ENCODE peak calls at places on chromosomes 7 and 10, in four cellular contexts. P is spleen; K is AG10803; T is activated CD8-positive, alpha-beta memory T cell treated with anti-CD3 and anti-CD28 coated beads for 24 hours. H is an unnamed sample.

GRCh38 chr7:158283016-158283974 is 304.3 kb downstream of the PTPRN2 start:
- DNase-seq in P (peak; percentile 59), K (no peak), T (no peak), H (peak; percentile 60)

GRCh38 chr10:15265076-15265475 is 96.6 kb upstream of the NMT2 start:
- DNase-seq in P (no peak), K (no peak), T (no peak), H (no peak)

GRCh38 chr7:12031186-12031585 is 179.9 kb upstream of the TMEM106B start:
- DNase-seq in P (no peak), K (peak; percentile 1), T (no peak), H (no peak)

GRCh38 chr10:42475168-42476098 is 162.9 kb downstream of the ZNF33B start:
- DNase-seq in P (peak; percentile 77), K (peak; percentile 44), T (no peak), H (no peak)

GRCh38 chr7:97851725-97852124 is 20.5 kb downstream of the ASNS start:
- DNase-seq in P (no peak), K (peak; percentile 84), T (no peak), H (no peak)

GRCh38 chr10:112721080-112721698 is 228.9 kb upstream of the TCF7L2 start:
- DNase-seq in P (no peak), K (peak; percentile 58), T (no peak), H (no peak)

GRCh38 chr10:99396471-99396870 is 34.0 kb downstream of the GOT1 start:
- DNase-seq in P (no peak), K (peak; percentile 73), T (no peak), H (no peak)

GRCh38 chr7:121547341-121548092 is 151.4 kb upstream of the FAM3C start:
- DNase-seq in P (no peak), K (peak; percentile 72), T (no peak), H (no peak)

GRCh38 chr7:25821225-25821624 is 330.8 kb upstream of the NFE2L3 start:
- DNase-seq in P (no peak), K (no peak), T (no peak), H (no peak)

GRCh38 chr10:68332259-68333057 is at the start of gene PBLD:
- DNase-seq in P (peak; percentile 91), K (peak; percentile 76), T (peak; percentile 88), H (peak; percentile 90)

GRCh38 chr10:73892314-73893080 is 18.1 kb upstream of the CAMK2G start:
- DNase-seq in P (no peak), K (peak; percentile 85), T (no peak), H (no peak)

GRCh38 chr7:90692396-90692795 is 96.3 kb downstream of the CDK14 start:
- DNase-seq in P (no peak), K (no peak), T (no peak), H (no peak)

GRCh38 chr10:124995605-124996004 is 53.7 kb downstream of the ZRANB1 start:
- DNase-seq in P (no peak), K (no peak), T (peak; percentile 30), H (no peak)

GRCh38 chr7:132190683-132191082 is 385.6 kb downstream of the PLXNA4 start:
- DNase-seq in P (peak; percentile 54), K (no peak), T (no peak), H (no peak)

GRCh38 chr7:19773361-19773760 is at the start of gene TMEM196:
- DNase-seq in P (no peak), K (no peak), T (no peak), H (no peak)

GRCh38 chr7:95309951-95310350 is 14.4 kb downstream of the PON1 start:
- DNase-seq in P (no peak), K (no peak), T (no peak), H (no peak)

GRCh38 chr7:1076184-1077072 is 11.5 kb upstream of the GPER1 start:
- DNase-seq in P (no peak), K (no peak), T (no peak), H (no peak)

H was measured in cardiac septum.